ENCODE peak calls at places on chromosomes 11 and 22, in seven cellular contexts. R is AG09309, D is AG20443, M is right cardiac atrium, B is islet precursor cell, V is NCI-H510A treated with DMSO at 0.1 percent for 48 hours, J is anterior cingulate cortex. W is an unnamed sample.

GRCh38 chr11:79348976-79349682 is 91.7 kb downstream of the TENM4 start:
- DNase-seq in R (no peak), D (no peak), M (no peak), B (no peak), V (no peak), J (no peak), W (no peak)

GRCh38 chr11:47478651-47479329 is 29.9 kb upstream of the RAPSN start:
- DNase-seq in R (no peak), D (no peak), M (no peak), B (no peak), V (no peak), J (no peak), W (no peak)

GRCh38 chr22:19085233-19086043 is 36.8 kb downstream of the DGCR2 start:
- DNase-seq in R (no peak), D (peak; percentile 61), M (no peak), B (no peak), V (no peak), J (no peak), W (no peak)

GRCh38 chr11:11988862-11989261 is 19.6 kb downstream of the DKK3 start:
- DNase-seq in R (no peak), D (no peak), M (no peak), B (peak; percentile 51), V (no peak), J (no peak), W (no peak)

GRCh38 chr22:37546436-37547248 is 13.6 kb upstream of the CDC42EP1 start:
- DNase-seq in R (no peak), D (peak; percentile 69), M (peak; percentile 73), B (peak; percentile 93), V (no peak), J (peak; percentile 56), W (peak; percentile 45)

GRCh38 chr11:35803115-35803514 is 140.5 kb downstream of the TRIM44 start:
- DNase-seq in R (no peak), D (no peak), M (no peak), B (no peak), V (peak; percentile 16), J (no peak), W (no peak)

GRCh38 chr11:122040476-122040875 is 75.5 kb downstream of the BLID start:
- DNase-seq in R (no peak), D (no peak), M (no peak), B (no peak), V (no peak), J (no peak), W (no peak)

GRCh38 chr11:115678942-115679341 is 174.7 kb upstream of the CADM1 start:
- DNase-seq in R (no peak), D (no peak), M (no peak), B (peak; percentile 73), V (no peak), J (no peak), W (no peak)

GRCh38 chr11:41113160-41113559 is 346.3 kb downstream of the LRRC4C start:
- DNase-seq in R (no peak), D (no peak), M (no peak), B (no peak), V (no peak), J (no peak), W (no peak)

GRCh38 chr11:66316849-66317251 is at the start of gene CD248:
- DNase-seq in R (no peak), D (peak; percentile 78), M (peak; percentile 86), B (peak; percentile 88), V (no peak), J (peak; percentile 25), W (no peak)

GRCh38 chr22:42645938-42646568 is 3.1 kb downstream of the CYB5R3 start:
- DNase-seq in R (no peak), D (no peak), M (no peak), B (no peak), V (peak; percentile 8), J (no peak), W (no peak)

GRCh38 chr22:19998232-19998951 is 18.2 kb downstream of the ARVCF start:
- DNase-seq in R (no peak), D (no peak), M (no peak), B (no peak), V (no peak), J (no peak), W (no peak)

GRCh38 chr11:116263020-116263419 is 509.8 kb downstream of the BUD13 start:
- DNase-seq in R (no peak), D (no peak), M (no peak), B (no peak), V (no peak), J (no peak), W (no peak)

GRCh38 chr11:111454561-111455192 is 57.5 kb downstream of the BTG4 start:
- DNase-seq in R (no peak), D (peak; percentile 91), M (no peak), B (peak; percentile 87), V (peak; percentile 30), J (peak; percentile 50), W (peak; percentile 59)

GRCh38 chr22:24437820-24438328 is 10.5 kb downstream of the ADORA2A start:
- DNase-seq in R (no peak), D (no peak), M (no peak), B (peak; percentile 90), V (no peak), J (no peak), W (no peak)

GRCh38 chr11:2387266-2387982 is 10.3 kb downstream of the CD81 start:
- DNase-seq in R (no peak), D (peak; percentile 64), M (no peak), B (no peak), V (no peak), J (peak; percentile 70), W (peak; percentile 74)

GRCh38 chr11:113192121-113192925 is 122.1 kb upstream of the TTC12 start:
- DNase-seq in R (no peak), D (no peak), M (no peak), B (peak; percentile 74), V (no peak), J (no peak), W (no peak)

GRCh38 chr11:134132808-134133207 is 63.9 kb downstream of the JAM3 start:
- DNase-seq in R (no peak), D (no peak), M (no peak), B (peak; percentile 70), V (no peak), J (no peak), W (no peak)

GRCh38 chr22:35477911-35478582 is 62.6 kb upstream of the RASD2 start:
- DNase-seq in R (peak; percentile 32), D (peak; percentile 65), M (no peak), B (peak; percentile 60), V (peak; percentile 77), J (no peak), W (no peak)

GRCh38 chr11:48207881-48208280 is 8.7 kb upstream of the OR4B1 start:
- DNase-seq in R (no peak), D (no peak), M (no peak), B (no peak), V (no peak), J (no peak), W (no peak)

GRCh38 chr11:129976371-129976770 is 26.3 kb downstream of the PRDM10 start:
- DNase-seq in R (no peak), D (no peak), M (no peak), B (no peak), V (no peak), J (no peak), W (no peak)

GRCh38 chr11:121933694-121934093 is 182.3 kb downstream of the BLID start:
- DNase-seq in R (no peak), D (no peak), M (no peak), B (no peak), V (no peak), J (no peak), W (no peak)

W was measured in substantia nigra.